ENCODE peak calls at places on chromosome 5, in eight cellular contexts. D is AG08396; X is endothelial cell; P is ovary; H is stimulated activated effector memory CD8-positive, alpha-beta T cell treated with anti-CD3 and anti-CD28 coated beads, Interleukin-12 subunit alpha, Interleukin-12 subunit beta, amount 100 ng/mL, for 72 hours; N is COR-L47; F is Right ventricle myocardium superior; I is left kidney. W is an unnamed sample.

GRCh38 chr5:116130471-116130870 is 45.6 kb downstream of the COMMD10 start:
- DNase-seq in X (no peak), D (peak), F (no peak), N (no peak), H (no peak), P (no peak), I (no peak), W (no peak)

GRCh38 chr5:1480217-1480616 is 35.0 kb upstream of the SLC6A3 start:
- DNase-seq in F (peak), D (no peak), N (no peak), I (peak), H (no peak), P (no peak), X (no peak), W (peak)

GRCh38 chr5:109347252-109347888 is 62.4 kb downstream of the PJA2 start:
- DNase-seq in P (no peak), F (no peak), H (no peak), D (no peak), X (no peak), I (no peak), N (no peak), W (no peak)

GRCh38 chr5:54658014-54658413 is 140.5 kb downstream of the SNX18 start:
- DNase-seq in F (no peak), P (no peak), X (no peak), H (no peak), D (peak), I (peak), N (peak), W (no peak)

GRCh38 chr5:93342563-93343061 is 238.4 kb downstream of the NR2F1-AS1 start:
- DNase-seq in P (no peak), F (no peak), X (no peak), N (no peak), I (peak), D (no peak), H (no peak), W (no peak)

GRCh38 chr5:173229966-173230740 is 4.9 kb downstream of the NKX2-5 start:
- DNase-seq in D (no peak), I (no peak), P (no peak), N (no peak), F (no peak), H (no peak), X (no peak), W (no peak)

GRCh38 chr5:131677115-131677514 is 42.1 kb upstream of the RAPGEF6 start:
- DNase-seq in D (no peak), N (no peak), X (no peak), H (no peak), P (no peak), F (no peak), I (no peak), W (no peak)

GRCh38 chr5:166369326-166369725 is 1922.1 kb upstream of the WWC1 start:
- DNase-seq in F (no peak), X (no peak), D (no peak), N (no peak), P (no peak), H (no peak), I (no peak), W (no peak)

GRCh38 chr5:72133212-72133990 is 26.1 kb downstream of the MAP1B start:
- DNase-seq in X (no peak), F (no peak), I (no peak), P (no peak), N (no peak), D (no peak), H (no peak), W (no peak)

GRCh38 chr5:157956271-157956885 is 97.4 kb upstream of the CLINT1 start:
- DNase-seq in F (no peak), N (no peak), I (peak), P (no peak), H (no peak), X (no peak), D (no peak), W (no peak)

GRCh38 chr5:135173662-135174290 is 139.7 kb upstream of the PITX1 start:
- DNase-seq in F (no peak), D (no peak), X (no peak), H (no peak), N (no peak), P (no peak), I (no peak), W (no peak)

GRCh38 chr5:78627175-78627574 is 21.4 kb downstream of the LHFPL2 start:
- DNase-seq in X (no peak), F (no peak), I (peak), N (no peak), H (no peak), P (no peak), D (no peak), W (no peak)

GRCh38 chr5:68429510-68429909 is 214.0 kb downstream of the PIK3R1 start:
- DNase-seq in X (no peak), I (no peak), N (no peak), P (no peak), F (no peak), D (no peak), H (no peak), W (no peak)

GRCh38 chr5:73496984-73497457 is 1.2 kb upstream of the BTF3 start:
- DNase-seq in P (no peak), H (no peak), N (peak), I (peak), D (peak), X (no peak), F (no peak), W (no peak)

GRCh38 chr5:122156724-122157325 is 27.5 kb downstream of the ZNF474 start:
- DNase-seq in P (no peak), F (no peak), N (peak), I (peak), D (no peak), X (peak), H (no peak), W (no peak)

GRCh38 chr5:16937023-16937379 is 913 bp upstream of the MYO10 start:
- DNase-seq in H (no peak), D (no peak), N (no peak), X (no peak), F (no peak), P (no peak), I (no peak), W (no peak)

GRCh38 chr5:644509-644908 is 32.4 kb downstream of the CEP72 start:
- DNase-seq in N (no peak), F (no peak), H (no peak), I (no peak), X (no peak), P (no peak), D (no peak), W (no peak)

GRCh38 chr5:74019923-74020322 is 393.9 kb downstream of the ARHGEF28 start:
- DNase-seq in I (no peak), F (no peak), H (no peak), D (no peak), N (no peak), P (no peak), X (no peak), W (no peak)

GRCh38 chr5:148455055-148455675 is 71.4 kb downstream of the FBXO38 start:
- DNase-seq in D (no peak), X (no peak), I (no peak), F (no peak), H (no peak), P (no peak), N (no peak), W (no peak)

GRCh38 chr5:59592101-59592500 is 301.4 kb downstream of the PDE4D start:
- DNase-seq in N (no peak), P (no peak), D (peak), X (no peak), F (no peak), H (no peak), I (peak), W (no peak)

GRCh38 chr5:26942481-26942880 is 95.9 kb downstream of the CDH9 start:
- DNase-seq in P (no peak), N (no peak), D (no peak), X (no peak), I (no peak), H (no peak), F (no peak), W (no peak)

GRCh38 chr5:160970605-160971191 is 118.7 kb upstream of the ATP10B start:
- DNase-seq in D (no peak), H (no peak), F (no peak), X (no peak), I (no peak), P (no peak), N (peak), W (no peak)

GRCh38 chr5:140672455-140673186 is 755 bp downstream of the DND1 start:
- DNase-seq in X (peak), H (no peak), F (peak), P (peak), D (peak), N (no peak), I (peak), W (no peak)

GRCh38 chr5:124599048-124599973 is 147.1 kb downstream of the ZNF608 start:
- DNase-seq in I (peak), H (no peak), N (no peak), P (no peak), X (no peak), F (peak), D (no peak), W (peak)

GRCh38 chr5:11164456-11165286 is 403.6 kb upstream of the DAP start:
- DNase-seq in N (no peak), F (no peak), H (no peak), D (no peak), I (peak), P (no peak), X (no peak), W (no peak)

GRCh38 chr5:72597456-72597948 is 90.3 kb upstream of the ZNF366 start:
- DNase-seq in F (no peak), D (peak), P (no peak), X (peak), I (peak), N (no peak), H (no peak), W (no peak)

GRCh38 chr5:120632430-120632829 is 168.3 kb downstream of the PRR16 start:
- DNase-seq in F (no peak), H (no peak), P (no peak), X (no peak), D (no peak), N (no peak), I (no peak), W (no peak)

GRCh38 chr5:36683821-36684434 is 77.5 kb downstream of the SLC1A3 start:
- DNase-seq in H (no peak), P (no peak), N (no peak), I (peak), X (no peak), F (peak), D (peak), W (no peak)

GRCh38 chr5:140109050-140109817 is 4.7 kb upstream of the PURA start:
- DNase-seq in P (no peak), N (no peak), X (peak), H (no peak), F (no peak), D (peak), I (peak), W (peak)

GRCh38 chr5:616342-617039 is 4.4 kb downstream of the CEP72 start:
- DNase-seq in P (no peak), N (no peak), F (no peak), H (no peak), D (no peak), X (no peak), I (peak), W (peak)

GRCh38 chr5:148791334-148791667 is 35.1 kb upstream of the ADRB2 start:
- DNase-seq in X (no peak), I (no peak), F (no peak), P (no peak), N (no peak), D (peak), H (no peak), W (no peak)

GRCh38 chr5:43140286-43140685 is 19.6 kb downstream of the ZNF131 start:
- DNase-seq in D (no peak), I (no peak), X (no peak), P (no peak), F (no peak), H (no peak), N (no peak), W (no peak)

GRCh38 chr5:146111409-146111808 is 6.0 kb upstream of the PLAC8L1 start:
- DNase-seq in X (no peak), F (no peak), I (no peak), H (no peak), P (no peak), N (no peak), D (no peak), W (no peak)

GRCh38 chr5:108061941-108062340 is 320.0 kb downstream of the FBXL17 start:
- DNase-seq in P (no peak), H (no peak), X (no peak), F (no peak), D (no peak), N (no peak), I (no peak), W (no peak)

GRCh38 chr5:78823196-78823595 is 161.9 kb downstream of the ARSB start:
- DNase-seq in N (no peak), H (no peak), X (no peak), F (no peak), P (no peak), I (no peak), D (no peak), W (no peak)

GRCh38 chr5:1043327-1043726 is 34.7 kb downstream of the NKD2 start:
- DNase-seq in N (no peak), P (no peak), F (no peak), X (no peak), I (no peak), D (no peak), H (no peak), W (no peak)

GRCh38 chr5:78615697-78616096 is 32.9 kb downstream of the LHFPL2 start:
- DNase-seq in I (no peak), X (no peak), P (no peak), N (no peak), D (no peak), F (no peak), H (no peak), W (no peak)

GRCh38 chr5:5235685-5236084 is 95.6 kb downstream of the ADAMTS16 start:
- DNase-seq in H (no peak), N (no peak), P (no peak), X (no peak), D (no peak), F (no peak), I (peak), W (no peak)

W was measured in right lobe of liver.